ENCODE peak calls at places on chromosome 15, in five cellular contexts. G, U, P, A and I are unnamed samples.

GRCh38 chr15:53830707-53831386 is 71.4 kb upstream of the WDR72 start:
- DNase-seq in U (no peak), P (no peak), G (no peak), A (no peak), I (peak; percentile 33)

GRCh38 chr15:35886765-35887164 is 340.8 kb upstream of the DPH6 start:
- DNase-seq in U (no peak), G (no peak), A (no peak), P (no peak), I (no peak)

GRCh38 chr15:94047566-94047965 is 183.8 kb upstream of the MCTP2 start:
- DNase-seq in P (no peak), A (no peak), U (no peak), G (no peak), I (no peak)

GRCh38 chr15:36361351-36361870 is 218.0 kb upstream of the CDIN1 start:
- DNase-seq in A (no peak), G (no peak), P (no peak), U (no peak), I (no peak)

GRCh38 chr15:68818088-68818670 is 2.5 kb downstream of the ANP32A start:
- DNase-seq in U (peak; percentile 76), P (no peak), G (peak; percentile 65), A (peak; percentile 45), I (peak; percentile 75)

GRCh38 chr15:70596354-70597055 is 166.9 kb downstream of the UACA start:
- DNase-seq in P (peak; percentile 20), G (no peak), A (no peak), U (no peak), I (no peak)

GRCh38 chr15:31974855-31975421 is 55.4 kb upstream of the CHRNA7 start:
- DNase-seq in P (no peak), A (no peak), U (peak; percentile 35), G (peak; percentile 59), I (peak; percentile 28)

GRCh38 chr15:55685292-55685691 is 57.7 kb downstream of the PRTG start:
- DNase-seq in P (no peak), A (no peak), U (no peak), G (no peak), I (no peak)

GRCh38 chr15:68337826-68338225 is 60.3 kb downstream of the FEM1B start:
- DNase-seq in G (no peak), U (no peak), A (no peak), P (no peak), I (no peak)

GRCh38 chr15:57752426-57752825 is 45.9 kb downstream of the POLR2M start:
- DNase-seq in P (no peak), U (no peak), A (no peak), G (no peak), I (no peak)

GRCh38 chr15:99090011-99090699 is 14.7 kb upstream of the SYNM start:
- DNase-seq in U (no peak), G (no peak), A (no peak), P (no peak), I (no peak)